ENCODE peak calls at places on chromosomes 16 and 17, in six cellular contexts. B is NCI-H2081; N is stimulated activated CD8-positive, alpha-beta memory T cell treated with anti-CD3 and anti-CD28 coated beads, Interleukin-4, amount 100 ng/mL, for 24 hours; W is activated CD4-positive, alpha-beta T cell treated with anti-CD3 and anti-CD28 coated beads, Interleukin-2, amount 50 U/mL, for 24 hours; Y is neuronal stem cell; L is hypothalamus. S is an unnamed sample.

GRCh38 chr16:85720319-85720637 is 30.6 kb downstream of the C16orf74 start:
- DNase-seq in B (no peak), N (no peak), W (no peak), Y (no peak), L (no peak), S (no peak)

GRCh38 chr17:34706029-34706428 is 126.6 kb downstream of the TMEM132E start:
- DNase-seq in B (no peak), N (no peak), W (no peak), Y (peak), L (no peak), S (no peak)

GRCh38 chr16:18816286-18816685 is 14.9 kb upstream of the ARL6IP1 start:
- DNase-seq in B (no peak), N (no peak), W (no peak), Y (no peak), L (no peak), S (no peak)

GRCh38 chr17:76995352-76996105 is 127.3 kb downstream of the MGAT5B start:
- DNase-seq in B (peak), N (no peak), W (no peak), Y (no peak), L (no peak), S (no peak)

GRCh38 chr17:51647873-51648272 is 387.5 kb downstream of the UTP18 start:
- DNase-seq in B (no peak), N (no peak), W (no peak), Y (no peak), L (no peak), S (no peak)

GRCh38 chr17:77424585-77425344 is 284.0 kb downstream of the SEC14L1 start:
- DNase-seq in B (no peak), N (no peak), W (no peak), Y (no peak), L (peak), S (no peak)

GRCh38 chr16:82070656-82071369 is 35.8 kb downstream of the HSD17B2 start:
- DNase-seq in B (no peak), N (no peak), W (no peak), Y (no peak), L (no peak), S (no peak)

GRCh38 chr17:1362065-1362848 is 37.8 kb downstream of the YWHAE start:
- DNase-seq in B (no peak), N (no peak), W (no peak), Y (no peak), L (peak), S (no peak)

GRCh38 chr16:1377406-1378010 is 25.8 kb downstream of the GNPTG start:
- DNase-seq in B (no peak), N (no peak), W (no peak), Y (no peak), L (peak), S (no peak)

GRCh38 chr17:42135664-42136653 is 13.4 kb downstream of the HSPB9 start:
- DNase-seq in B (peak), N (no peak), W (no peak), Y (no peak), L (no peak), S (no peak)

GRCh38 chr16:684961-685696 is 995 bp upstream of the JMJD8 start:
- DNase-seq in B (peak), N (no peak), W (no peak), Y (no peak), L (no peak), S (no peak)

GRCh38 chr17:234163-235047 is 53.0 kb upstream of the DOC2B start:
- DNase-seq in B (no peak), N (no peak), W (no peak), Y (no peak), L (peak), S (no peak)

GRCh38 chr17:32882734-32883133 is 5.8 kb upstream of the MYO1D start:
- DNase-seq in B (no peak), N (no peak), W (no peak), Y (no peak), L (no peak), S (no peak)

GRCh38 chr16:11213799-11214198 is 42.2 kb downstream of the SOCS1 start:
- DNase-seq in B (no peak), N (no peak), W (no peak), Y (no peak), L (no peak), S (no peak)

GRCh38 chr16:2795714-2796143 is 2.5 kb upstream of the PRSS41 start:
- DNase-seq in B (no peak), N (no peak), W (no peak), Y (no peak), L (no peak), S (no peak)

GRCh38 chr16:80966617-80967016 is 40.1 kb downstream of the CMC2 start:
- DNase-seq in B (no peak), N (no peak), W (no peak), Y (no peak), L (no peak), S (no peak)

GRCh38 chr16:1541293-1542165 is 8.1 kb downstream of the TMEM204 start:
- DNase-seq in B (no peak), N (no peak), W (no peak), Y (no peak), L (no peak), S (no peak)

S was measured in activated naive CD8-positive, alpha-beta T cell treated with anti-CD3 and anti-CD28 coated beads, Interleukin-2, amount 50 U/mL, for 16 hours.